ENCODE peak calls at places on chromosomes 13 and 19, in six cellular contexts. Y is left lung, K is suprapubic skin, G is tibial artery, F is mesothelial cell of epicardium, B is WERI-Rb-1. N is an unnamed sample.

GRCh38 chr13:52827839-52828238 is 20.6 kb downstream of the PCDH8 start:
- DNase-seq in B (no peak), K (no peak), G (no peak), F (no peak), Y (no peak), N (no peak)

GRCh38 chr19:34345934-34346333 is 19.1 kb upstream of the GPI start:
- DNase-seq in F (no peak), Y (peak; percentile 44), K (no peak), B (peak; percentile 76), G (peak; percentile 58), N (peak; percentile 60)

GRCh38 chr19:35080613-35081170 is 34.9 kb upstream of the FXYD3 start:
- DNase-seq in G (no peak), F (no peak), B (no peak), K (no peak), Y (no peak), N (no peak)

GRCh38 chr13:112345826-112346172 is 30.4 kb upstream of the SPACA7 start:
- DNase-seq in K (peak; percentile 64), Y (no peak), F (no peak), G (no peak), B (no peak), N (no peak)

GRCh38 chr13:23658929-23659541 is 88.8 kb downstream of the TNFRSF19 start:
- DNase-seq in B (no peak), F (no peak), Y (no peak), G (no peak), K (no peak), N (no peak)

GRCh38 chr19:14005381-14006084 is 587 bp downstream of the RFX1 start:
- DNase-seq in Y (peak; percentile 95), G (peak; percentile 82), K (peak; percentile 98), B (peak; percentile 91), F (peak; percentile 95), N (peak; percentile 92)

GRCh38 chr13:28796938-28797257 is 23.2 kb upstream of the MTUS2 start:
- DNase-seq in Y (no peak), B (no peak), F (no peak), G (no peak), K (no peak), N (no peak)

GRCh38 chr19:14472202-14472961 is 2.8 kb downstream of the PTGER1 start:
- DNase-seq in F (peak; percentile 96), Y (peak; percentile 95), K (no peak), G (peak; percentile 65), B (peak; percentile 74), N (peak; percentile 86)

GRCh38 chr19:13831560-13832056 is 36.4 kb downstream of the ZSWIM4 start:
- DNase-seq in G (no peak), B (no peak), Y (no peak), K (no peak), F (no peak), N (no peak)

GRCh38 chr13:92513672-92514071 is 712.9 kb upstream of the GPC6 start:
- DNase-seq in G (no peak), Y (no peak), B (no peak), K (no peak), F (no peak), N (no peak)

GRCh38 chr19:53881482-53882390 is at the start of gene PRKCG:
- DNase-seq in G (no peak), B (peak; percentile 83), Y (peak; percentile 91), K (no peak), F (peak; percentile 84), N (peak; percentile 49)
- TF ChIP-seq CTCF in G (no peak), B (peak; percentile 43), Y (peak; percentile 60), K (peak; percentile 48), F (peak; percentile 51), N (peak; percentile 85)

GRCh38 chr19:3902317-3902973 is 22.0 kb downstream of the ATCAY start:
- DNase-seq in K (no peak), B (no peak), F (no peak), G (no peak), Y (no peak), N (no peak)

GRCh38 chr19:3908266-3909054 is 24.4 kb upstream of the NMRK2 start:
- DNase-seq in Y (no peak), F (no peak), G (no peak), B (no peak), K (no peak), N (no peak)

GRCh38 chr19:3910105-3910504 is 22.8 kb upstream of the NMRK2 start:
- DNase-seq in G (no peak), F (no peak), Y (no peak), B (no peak), K (no peak), N (no peak)

GRCh38 chr19:3904233-3904632 is 23.7 kb downstream of the ATCAY start:
- DNase-seq in K (no peak), G (no peak), F (no peak), Y (no peak), B (no peak), N (no peak)

GRCh38 chr19:3907626-3908265 is 25.1 kb upstream of the NMRK2 start:
- DNase-seq in Y (no peak), F (no peak), G (no peak), K (no peak), B (no peak), N (no peak)
- TF ChIP-seq CTCF in Y (no peak), F (no peak), G (no peak), K (no peak), B (no peak), N (no peak)

DNA sequence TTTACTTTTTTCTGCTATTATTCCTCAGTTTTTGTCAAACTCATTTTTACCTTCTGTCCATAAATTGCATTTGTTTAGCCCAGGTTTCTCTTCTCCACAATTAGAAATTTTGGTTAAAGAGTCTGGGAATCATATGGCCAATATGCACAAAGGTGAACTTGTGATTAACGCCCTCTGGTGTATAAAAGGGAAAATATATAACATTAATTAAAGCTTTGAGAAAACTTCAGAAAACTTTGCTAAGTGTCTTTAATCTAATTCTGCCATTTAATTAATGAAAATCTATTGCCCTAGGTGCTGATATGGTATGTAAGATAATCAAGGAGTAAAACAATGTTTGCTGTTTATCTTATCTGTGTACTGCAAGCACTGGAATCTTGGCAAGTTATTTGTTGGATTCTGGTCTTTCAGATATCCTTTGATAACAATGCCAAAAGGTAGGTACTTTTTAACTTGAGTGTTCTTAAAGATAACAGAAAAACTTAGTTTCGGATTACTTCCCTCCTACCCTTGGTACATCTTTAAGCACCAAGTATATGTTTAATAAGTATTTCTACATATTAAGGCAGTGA is 402.6 kb downstream of the SUCLA2 start:
- DNase-seq in K (no peak), Y (no peak), G (no peak), B (no peak), F (no peak), N (no peak)
- TF ChIP-seq CTCF in K (no peak), Y (no peak), G (peak; percentile 44), B (no peak), F (no peak), N (no peak)

GRCh38 chr19:3073931-3074595 is 11.8 kb upstream of the TLE5 start:
- DNase-seq in F (no peak), B (no peak), K (no peak), Y (no peak), G (no peak), N (no peak)
- TF ChIP-seq CTCF in F (no peak), B (no peak), K (no peak), Y (no peak), G (no peak), N (no peak)